ENCODE peak calls at places on chromosomes 3 and 15, in four cellular contexts. C, B, Y and U are unnamed samples.

GRCh38 chr3:16448691-16449090 is 64.8 kb downstream of the RFTN1 start:
- DNase-seq in C (peak; percentile 98), B (no peak), Y (no peak), U (peak; percentile 89)

GRCh38 chr3:197317250-197317963 is 19.0 kb upstream of the DLG1 start:
- DNase-seq in C (peak; percentile 95), B (no peak), Y (no peak), U (no peak)

GRCh38 chr3:190303887-190304286 is 18.4 kb downstream of the CLDN1 start:
- DNase-seq in C (no peak), B (no peak), Y (no peak), U (no peak)

GRCh38 chr15:60966316-60966715 is 262.8 kb downstream of the RORA start:
- DNase-seq in C (peak; percentile 69), B (no peak), Y (no peak), U (no peak)

GRCh38 chr3:43855674-43856299 is 165.0 kb downstream of the ABHD5 start:
- DNase-seq in C (peak; percentile 56), B (no peak), Y (no peak), U (peak; percentile 24)

GRCh38 chr15:42348083-42348482 is 11.2 kb upstream of the CAPN3 start:
- DNase-seq in C (peak; percentile 83), B (no peak), Y (no peak), U (no peak)

GRCh38 chr15:71480566-71480965 is 329.8 kb upstream of the NR2E3 start:
- DNase-seq in C (no peak), B (no peak), Y (no peak), U (no peak)

GRCh38 chr3:14042680-14043079 is 82.0 kb downstream of the CHCHD4 start:
- DNase-seq in C (peak; percentile 48), B (no peak), Y (no peak), U (peak; percentile 3)

GRCh38 chr3:113166719-113167492 is 44.5 kb upstream of the BOC start:
- DNase-seq in C (peak; percentile 65), B (peak; percentile 54), Y (no peak), U (peak; percentile 16)

GRCh38 chr3:87390821-87391220 is 114.4 kb upstream of the POU1F1 start:
- DNase-seq in C (no peak), B (no peak), Y (no peak), U (no peak)

GRCh38 chr3:70811880-70812279 is 499.4 kb upstream of the MDFIC2 start:
- DNase-seq in C (peak; percentile 81), B (no peak), Y (no peak), U (peak; percentile 52)

GRCh38 chr15:80418892-80419537 is 14.8 kb downstream of the ARNT2 start:
- DNase-seq in C (peak; percentile 72), B (no peak), Y (no peak), U (peak; percentile 26)

GRCh38 chr15:39396979-39397615 is 183.8 kb upstream of the THBS1 start:
- DNase-seq in C (no peak), B (no peak), Y (no peak), U (no peak)

GRCh38 chr3:53493997-53494791 is at the start of gene CACNA1D:
- DNase-seq in C (no peak), B (peak; percentile 72), Y (no peak), U (no peak)

GRCh38 chr15:82570721-82571519 is 30.7 kb upstream of the RPS17 start:
- DNase-seq in C (peak; percentile 70), B (no peak), Y (no peak), U (no peak)

GRCh38 chr3:48429416-48430358 is at the start of gene PLXNB1:
- DNase-seq in C (peak; percentile 71), B (peak; percentile 76), Y (peak; percentile 90), U (no peak)

GRCh38 chr3:52406791-52407510 is 38.0 kb downstream of the SEMA3G start:
- DNase-seq in C (no peak), B (no peak), Y (peak; percentile 63), U (no peak)

GRCh38 chr15:68655686-68656437 is 77.1 kb downstream of the CORO2B start:
- DNase-seq in C (no peak), B (peak; percentile 24), Y (no peak), U (no peak)

GRCh38 chr3:151085227-151085888 is at the start of gene MED12L:
- DNase-seq in C (peak; percentile 74), B (no peak), Y (peak; percentile 93), U (peak; percentile 24)

GRCh38 chr3:173066044-173066679 is 74.9 kb downstream of the SPATA16 start:
- DNase-seq in C (peak; percentile 11), B (no peak), Y (no peak), U (no peak)

GRCh38 chr3:105999856-106000255 is 131.0 kb upstream of the CBLB start:
- DNase-seq in C (no peak), B (no peak), Y (no peak), U (no peak)

GRCh38 chr3:150180349-150180748 is 209.7 kb upstream of the PFN2 start:
- DNase-seq in C (peak; percentile 86), B (no peak), Y (no peak), U (peak; percentile 75)

GRCh38 chr3:62028236-62028635 is 345.1 kb downstream of the FEZF2 start:
- DNase-seq in C (no peak), B (no peak), Y (no peak), U (no peak)

GRCh38 chr3:120064641-120065040 is 29.6 kb downstream of the GSK3B start:
- DNase-seq in C (no peak), B (no peak), Y (no peak), U (no peak)

GRCh38 chr15:36484038-36484778 is 95.2 kb upstream of the CDIN1 start:
- DNase-seq in C (peak; percentile 87), B (no peak), Y (no peak), U (no peak)

GRCh38 chr15:91348812-91349500 is 248.9 kb downstream of the SV2B start:
- DNase-seq in C (no peak), B (no peak), Y (no peak), U (no peak)

GRCh38 chr15:28097656-28098359 is 1.3 kb downstream of the OCA2 start:
- DNase-seq in C (no peak), B (no peak), Y (no peak), U (no peak)

GRCh38 chr15:28100516-28101195 is 1.5 kb upstream of the OCA2 start:
- DNase-seq in C (no peak), B (no peak), Y (peak; percentile 68), U (no peak)

GRCh38 chr15:28099555-28100140 is 533 bp upstream of the OCA2 start:
- DNase-seq in C (no peak), B (no peak), Y (no peak), U (no peak)

GRCh38 chr15:28098360-28098765 is 752 bp downstream of the OCA2 start:
- DNase-seq in C (no peak), B (no peak), Y (peak; percentile 63), U (no peak)

DNA sequence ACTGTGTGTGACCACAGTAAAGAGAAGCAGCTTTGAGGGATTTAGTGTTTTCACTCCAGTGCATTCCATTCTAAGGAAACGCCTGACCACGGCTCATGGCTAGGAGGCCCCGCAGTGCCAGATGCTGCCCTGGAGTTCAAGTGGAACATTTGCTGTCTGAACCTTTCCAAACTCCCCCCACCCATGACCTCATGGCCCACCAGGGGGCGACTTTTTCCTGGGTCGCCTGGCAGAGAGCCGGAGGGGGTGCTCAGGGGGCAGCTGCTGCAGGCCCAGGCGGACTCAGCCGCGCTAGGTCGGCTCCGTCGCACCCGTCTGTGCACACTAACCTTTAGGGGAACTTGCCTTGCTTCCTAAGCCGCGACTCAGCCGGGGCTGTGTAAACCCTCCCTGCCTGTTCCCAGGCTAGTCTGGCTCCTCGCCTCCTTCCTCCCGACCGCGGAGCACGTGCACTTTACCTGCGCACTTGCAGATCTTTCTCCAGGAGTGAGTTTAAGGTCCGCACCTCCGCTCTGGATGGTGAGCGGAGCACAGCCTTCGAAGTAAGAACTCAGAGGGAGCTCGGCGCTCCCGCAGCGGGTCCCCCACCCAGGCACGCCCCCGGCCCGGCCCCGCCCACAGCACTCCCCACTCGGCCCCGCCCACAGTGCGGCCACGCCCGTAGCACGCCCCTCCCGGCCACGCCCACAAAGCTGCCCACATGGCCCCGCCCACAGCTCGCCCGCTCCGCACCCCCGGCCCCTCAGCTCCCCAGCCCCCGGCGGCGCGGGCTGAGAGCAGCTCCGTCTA is at the start of gene OCA2:
- DNase-seq in C (peak; percentile 30), B (no peak), Y (peak; percentile 81), U (no peak)
- H3K4me3 ChIP-seq in C (no peak within 1 kb of the TSS), B (peak within 1 kb of the TSS; percentile 55), Y (peak within 1 kb of the TSS; percentile 61), U (peak within 1 kb of the TSS; percentile 22)

DNA sequence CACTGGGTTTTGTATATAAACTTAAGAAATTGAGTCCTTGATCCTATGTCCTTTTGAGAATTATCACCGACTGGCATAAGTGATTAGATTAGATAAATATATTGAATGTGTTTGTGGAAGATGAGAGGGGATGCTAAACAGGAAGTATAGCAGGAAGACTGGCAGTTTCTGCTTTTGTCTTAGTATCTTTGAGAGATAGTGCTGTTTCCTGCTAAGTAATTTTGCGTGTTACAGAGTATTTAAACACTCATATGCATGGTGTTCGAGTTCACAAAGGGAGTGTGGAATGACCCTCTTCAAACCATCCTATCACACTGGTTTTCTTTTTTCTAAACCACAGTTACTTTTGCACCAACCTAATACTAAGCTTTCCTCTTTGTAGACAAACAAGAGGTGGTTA is 106.0 kb downstream of the KLHL25 start:
- DNase-seq in C (no peak), B (no peak), Y (no peak), U (no peak)
- H3K27ac ChIP-seq in C (no peak overlapping the region), B (peak overlapping the region; percentile 73), Y (peak overlapping the region; percentile 91), U (no peak overlapping the region)

GRCh38 chr3:140216249-140216648 is 281.3 kb downstream of the CLSTN2 start:
- DNase-seq in C (no peak), B (no peak), Y (no peak), U (no peak)
- TF ChIP-seq CTCF in C (peak; percentile 20), B (peak; percentile 11), Y (no peak), U (peak; percentile 49)

GRCh38 chr3:111331306-111331705 is 210.7 kb upstream of the CD96 start:
- DNase-seq in C (no peak), B (no peak), Y (no peak), U (no peak)
- H3K4me3 ChIP-seq in C (no peak overlapping the region), B (no peak overlapping the region), Y (no peak overlapping the region), U (no peak overlapping the region)

DNA sequence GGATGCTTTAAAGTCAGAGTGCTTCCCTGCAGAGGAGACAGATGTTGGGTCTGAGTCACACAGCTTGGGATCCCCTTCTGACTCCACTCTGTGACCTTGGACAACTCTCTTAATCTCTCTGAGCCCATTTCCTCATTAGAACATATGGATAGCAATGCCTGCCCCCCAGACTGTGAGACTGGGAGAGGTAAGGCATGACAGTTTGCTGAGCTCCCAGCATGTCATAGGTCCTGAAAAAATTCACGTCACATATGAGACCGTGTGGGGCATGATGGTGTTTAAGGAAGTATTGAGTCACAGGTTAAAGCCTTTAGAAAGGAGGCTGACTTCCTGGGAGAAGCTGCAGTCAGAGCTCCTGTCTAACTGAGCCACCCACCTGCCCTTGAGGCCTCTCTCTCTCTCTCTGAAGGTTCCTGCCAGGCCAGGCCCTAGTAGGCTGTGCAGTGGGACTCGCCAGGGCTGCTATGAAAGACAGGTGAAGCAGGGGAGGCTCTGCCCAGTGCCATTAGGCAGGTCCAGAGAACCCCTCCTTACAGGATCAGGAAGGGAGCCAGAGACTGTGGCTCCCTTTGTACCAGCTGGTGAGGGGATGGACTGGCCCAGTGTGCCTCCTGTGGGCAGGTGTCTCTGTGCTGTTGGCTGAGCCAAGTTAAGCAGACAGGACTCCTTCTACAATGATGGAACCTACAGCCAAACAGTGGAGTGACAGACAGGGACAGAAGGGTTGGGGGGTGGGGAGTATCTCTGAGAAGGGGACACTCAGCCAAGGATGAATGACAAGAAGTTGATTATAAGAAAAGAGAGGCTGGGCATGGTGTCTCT is 19.5 kb upstream of the DOCK3 start:
- DNase-seq in C (peak; percentile 13), B (no peak), Y (peak; percentile 50), U (no peak)
- H3K27ac ChIP-seq in C (no peak overlapping the region), B (no peak overlapping the region), Y (no peak overlapping the region), U (no peak overlapping the region)